ENCODE peak calls at places on chromosomes 13 and 19, in nine cellular contexts. One of them, this sample, is unnamed.

GRCh38 chr13:41606646-41607045 is 149.3 kb downstream of the RGCC start:
- DNase-seq in GM12878: no peak
- DNase-seq in ovary: no peak
- DNase-seq in sigmoid colon: no peak
- DNase-seq in stomach: no peak
- DNase-seq in suprapubic skin: no peak
- DNase-seq in A549: no peak
- DNase-seq in transverse colon: no peak
- DNase-seq in K562: no peak
- DNase-seq in this sample: no peak

GRCh38 chr13:59856281-59856810 is 307.4 kb downstream of the DIAPH3 start:
- DNase-seq in suprapubic skin: no peak
- DNase-seq in A549: no peak
- DNase-seq in K562: no peak
- DNase-seq in GM12878: no peak
- DNase-seq in sigmoid colon: no peak
- DNase-seq in stomach: no peak
- DNase-seq in transverse colon: peak
- DNase-seq in ovary: no peak
- DNase-seq in this sample: no peak

GRCh38 chr19:39190768-39191167 is 6.0 kb upstream of the NCCRP1 start:
- DNase-seq in A549: no peak
- DNase-seq in K562: no peak
- DNase-seq in GM12878: no peak
- DNase-seq in suprapubic skin: no peak
- DNase-seq in ovary: no peak
- DNase-seq in transverse colon: no peak
- DNase-seq in sigmoid colon: no peak
- DNase-seq in stomach: no peak
- DNase-seq in this sample: no peak

GRCh38 chr13:108427355-108427754 is 157.8 kb downstream of the TNFSF13B start:
- DNase-seq in A549: no peak
- DNase-seq in suprapubic skin: no peak
- DNase-seq in stomach: no peak
- DNase-seq in K562: peak
- DNase-seq in transverse colon: no peak
- DNase-seq in ovary: no peak
- DNase-seq in GM12878: no peak
- DNase-seq in sigmoid colon: no peak
- DNase-seq in this sample: no peak

GRCh38 chr19:13093407-13094284 is 9.0 kb downstream of the LYL1 start:
- DNase-seq in K562: peak
- DNase-seq in GM12878: no peak
- DNase-seq in ovary: peak
- DNase-seq in sigmoid colon: peak
- DNase-seq in stomach: peak
- DNase-seq in A549: peak
- DNase-seq in transverse colon: peak
- DNase-seq in suprapubic skin: peak
- DNase-seq in this sample: peak

GRCh38 chr19:3047307-3048189 is 14.7 kb downstream of the TLE5 start:
- DNase-seq in GM12878: no peak
- DNase-seq in transverse colon: peak
- DNase-seq in stomach: peak
- DNase-seq in sigmoid colon: peak
- DNase-seq in K562: peak
- DNase-seq in ovary: peak
- DNase-seq in suprapubic skin: peak
- DNase-seq in A549: peak
- DNase-seq in this sample: peak

GRCh38 chr13:28459911-28460310 is 35.0 kb downstream of the FLT1 start:
- DNase-seq in K562: no peak
- DNase-seq in sigmoid colon: no peak
- DNase-seq in A549: no peak
- DNase-seq in transverse colon: no peak
- DNase-seq in ovary: no peak
- DNase-seq in stomach: no peak
- DNase-seq in GM12878: no peak
- DNase-seq in suprapubic skin: no peak
- DNase-seq in this sample: no peak

GRCh38 chr19:2186071-2186846 is 22.5 kb downstream of the DOT1L start:
- DNase-seq in transverse colon: peak
- DNase-seq in stomach: peak
- DNase-seq in A549: no peak
- DNase-seq in GM12878: no peak
- DNase-seq in suprapubic skin: peak
- DNase-seq in ovary: peak
- DNase-seq in sigmoid colon: peak
- DNase-seq in K562: no peak
- DNase-seq in this sample: peak

GRCh38 chr19:38990949-38991697 is 15.6 kb upstream of the FBXO17 start:
- DNase-seq in A549: no peak
- DNase-seq in stomach: no peak
- DNase-seq in ovary: no peak
- DNase-seq in transverse colon: no peak
- DNase-seq in K562: no peak
- DNase-seq in GM12878: no peak
- DNase-seq in sigmoid colon: no peak
- DNase-seq in suprapubic skin: no peak
- DNase-seq in this sample: no peak

GRCh38 chr19:3171894-3172679 is 6.5 kb upstream of the S1PR4 start:
- DNase-seq in GM12878: no peak
- DNase-seq in suprapubic skin: no peak
- DNase-seq in transverse colon: no peak
- DNase-seq in K562: no peak
- DNase-seq in stomach: no peak
- DNase-seq in A549: no peak
- DNase-seq in sigmoid colon: no peak
- DNase-seq in ovary: no peak
- DNase-seq in this sample: no peak

GRCh38 chr19:45884682-45885555 is 1.0 kb downstream of the IRF2BP1 start:
- DNase-seq in stomach: peak
- DNase-seq in A549: no peak
- DNase-seq in sigmoid colon: no peak
- DNase-seq in GM12878: no peak
- DNase-seq in K562: peak
- DNase-seq in transverse colon: no peak
- DNase-seq in suprapubic skin: no peak
- DNase-seq in ovary: peak
- DNase-seq in this sample: no peak

GRCh38 chr19:45451181-45451849 is 16.5 kb upstream of the FOSB start:
- DNase-seq in sigmoid colon: peak
- DNase-seq in GM12878: no peak
- DNase-seq in A549: no peak
- DNase-seq in stomach: peak
- DNase-seq in suprapubic skin: peak
- DNase-seq in transverse colon: peak
- DNase-seq in K562: no peak
- DNase-seq in ovary: no peak
- DNase-seq in this sample: no peak

GRCh38 chr13:45328661-45329105 is 12.3 kb downstream of the TPT1 start:
- DNase-seq in stomach: no peak
- DNase-seq in K562: no peak
- DNase-seq in transverse colon: no peak
- DNase-seq in sigmoid colon: no peak
- DNase-seq in ovary: no peak
- DNase-seq in GM12878: no peak
- DNase-seq in suprapubic skin: no peak
- DNase-seq in A549: no peak
- DNase-seq in this sample: no peak

GRCh38 chr13:53341144-53341510 is 312.5 kb downstream of the OLFM4 start:
- DNase-seq in suprapubic skin: no peak
- DNase-seq in sigmoid colon: no peak
- DNase-seq in stomach: no peak
- DNase-seq in K562: no peak
- DNase-seq in GM12878: no peak
- DNase-seq in transverse colon: no peak
- DNase-seq in ovary: no peak
- DNase-seq in A549: no peak
- DNase-seq in this sample: no peak

GRCh38 chr13:53336441-53337160 is 308.0 kb downstream of the OLFM4 start:
- DNase-seq in sigmoid colon: no peak
- DNase-seq in stomach: no peak
- DNase-seq in K562: no peak
- DNase-seq in ovary: no peak
- DNase-seq in suprapubic skin: no peak
- DNase-seq in transverse colon: no peak
- DNase-seq in A549: no peak
- DNase-seq in GM12878: no peak
- DNase-seq in this sample: no peak

GRCh38 chr13:53340505-53341143 is 312.0 kb downstream of the OLFM4 start:
- DNase-seq in sigmoid colon: no peak
- DNase-seq in GM12878: no peak
- DNase-seq in ovary: no peak
- DNase-seq in A549: no peak
- DNase-seq in K562: no peak
- DNase-seq in transverse colon: no peak
- DNase-seq in suprapubic skin: no peak
- DNase-seq in stomach: no peak
- DNase-seq in this sample: no peak

GRCh38 chr13:53342623-53343022 is 314.0 kb downstream of the OLFM4 start:
- DNase-seq in stomach: no peak
- DNase-seq in K562: no peak
- DNase-seq in suprapubic skin: no peak
- DNase-seq in sigmoid colon: no peak
- DNase-seq in A549: no peak
- DNase-seq in transverse colon: no peak
- DNase-seq in GM12878: no peak
- DNase-seq in ovary: no peak
- DNase-seq in this sample: no peak

DNA sequence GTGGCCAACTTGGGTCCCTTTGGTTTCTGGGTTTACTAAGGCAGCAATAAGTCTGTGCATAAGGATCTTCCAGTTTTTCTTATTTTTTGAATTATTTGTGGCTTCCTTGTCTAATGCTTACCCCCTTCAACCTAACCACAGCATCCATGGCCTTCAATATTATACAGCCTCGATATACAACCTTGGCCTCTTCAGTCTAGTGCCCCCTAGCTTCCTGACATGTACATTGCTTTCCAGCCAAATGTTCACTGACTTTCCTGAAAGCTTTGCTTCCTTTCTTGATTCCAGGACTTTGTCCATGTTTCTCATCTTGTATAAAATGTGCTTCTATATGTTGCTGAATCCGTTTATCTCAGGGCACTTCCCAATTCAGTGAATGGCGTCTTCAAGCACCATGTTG is 310.1 kb downstream of the OLFM4 start:
- DNase-seq in ovary: no peak
- DNase-seq in GM12878: no peak
- DNase-seq in K562: no peak
- DNase-seq in sigmoid colon: no peak
- DNase-seq in suprapubic skin: no peak
- DNase-seq in stomach: no peak
- DNase-seq in A549: no peak
- DNase-seq in transverse colon: no peak
- DNase-seq in this sample: no peak
- TF ChIP-seq CTCF in ovary: no peak
- TF ChIP-seq CTCF in GM12878: no peak
- TF ChIP-seq CTCF in K562: no peak
- TF ChIP-seq CTCF in sigmoid colon: no peak
- TF ChIP-seq CTCF in suprapubic skin: no peak
- TF ChIP-seq CTCF in stomach: no peak
- TF ChIP-seq CTCF in A549: no peak
- TF ChIP-seq CTCF in transverse colon: no peak
- TF ChIP-seq CTCF in this sample: no peak

DNA sequence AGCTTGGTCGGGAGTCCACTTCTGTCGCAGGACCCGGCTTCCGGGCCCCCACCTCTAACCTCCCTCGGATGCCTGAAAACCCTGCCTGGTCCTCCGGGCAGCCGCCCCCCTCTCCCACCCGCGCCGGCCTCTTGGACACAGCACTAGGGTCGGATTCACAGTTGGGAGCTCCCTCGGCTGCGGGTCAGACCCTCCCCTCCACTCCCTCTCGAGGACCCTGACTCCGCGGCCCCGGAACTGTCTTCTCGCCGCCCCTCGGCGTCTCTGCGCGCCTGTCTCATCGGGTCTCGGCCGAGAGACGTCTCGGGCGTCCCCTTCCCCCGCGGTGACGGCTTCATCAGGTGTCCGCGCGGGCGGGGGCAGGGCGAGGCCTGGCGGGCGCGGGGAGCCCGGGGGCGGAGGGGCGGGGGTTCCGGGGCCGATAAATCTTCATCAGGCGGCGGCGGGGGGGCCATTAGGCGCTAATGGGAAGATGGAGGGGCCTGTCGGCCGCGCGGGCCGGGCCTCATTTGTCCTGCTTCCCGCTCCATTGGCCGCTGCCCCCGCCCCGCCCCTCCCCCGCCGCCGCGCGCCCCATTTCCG is 11.7 kb upstream of the ERFL start:
- DNase-seq in ovary: no peak
- DNase-seq in stomach: peak
- DNase-seq in sigmoid colon: no peak
- DNase-seq in suprapubic skin: no peak
- DNase-seq in GM12878: no peak
- DNase-seq in transverse colon: peak
- DNase-seq in A549: peak
- DNase-seq in K562: peak
- DNase-seq in this sample: no peak
- TF ChIP-seq POLR2A in ovary: no peak
- TF ChIP-seq POLR2A in stomach: no peak
- TF ChIP-seq POLR2A in sigmoid colon: no peak
- TF ChIP-seq POLR2A in suprapubic skin: no peak
- TF ChIP-seq POLR2A in GM12878: peak
- TF ChIP-seq POLR2A in transverse colon: no peak
- TF ChIP-seq POLR2A in A549: no peak
- TF ChIP-seq POLR2A in K562: peak
- TF ChIP-seq POLR2A in this sample: no peak

GRCh38 chr13:23696610-23697009 is 126.4 kb downstream of the TNFRSF19 start:
- DNase-seq in transverse colon: no peak
- DNase-seq in ovary: no peak
- DNase-seq in sigmoid colon: no peak
- DNase-seq in stomach: no peak
- DNase-seq in suprapubic skin: no peak
- DNase-seq in K562: no peak
- DNase-seq in GM12878: no peak
- DNase-seq in A549: no peak
- DNase-seq in this sample: no peak
- TF ChIP-seq EP300 in transverse colon: no peak
- TF ChIP-seq EP300 in ovary: no peak
- TF ChIP-seq EP300 in sigmoid colon: no peak
- TF ChIP-seq EP300 in stomach: no peak
- TF ChIP-seq EP300 in suprapubic skin: no peak
- TF ChIP-seq EP300 in K562: no peak
- TF ChIP-seq EP300 in GM12878: no peak
- TF ChIP-seq EP300 in A549: no peak
- TF ChIP-seq EP300 in this sample: no peak

DNA sequence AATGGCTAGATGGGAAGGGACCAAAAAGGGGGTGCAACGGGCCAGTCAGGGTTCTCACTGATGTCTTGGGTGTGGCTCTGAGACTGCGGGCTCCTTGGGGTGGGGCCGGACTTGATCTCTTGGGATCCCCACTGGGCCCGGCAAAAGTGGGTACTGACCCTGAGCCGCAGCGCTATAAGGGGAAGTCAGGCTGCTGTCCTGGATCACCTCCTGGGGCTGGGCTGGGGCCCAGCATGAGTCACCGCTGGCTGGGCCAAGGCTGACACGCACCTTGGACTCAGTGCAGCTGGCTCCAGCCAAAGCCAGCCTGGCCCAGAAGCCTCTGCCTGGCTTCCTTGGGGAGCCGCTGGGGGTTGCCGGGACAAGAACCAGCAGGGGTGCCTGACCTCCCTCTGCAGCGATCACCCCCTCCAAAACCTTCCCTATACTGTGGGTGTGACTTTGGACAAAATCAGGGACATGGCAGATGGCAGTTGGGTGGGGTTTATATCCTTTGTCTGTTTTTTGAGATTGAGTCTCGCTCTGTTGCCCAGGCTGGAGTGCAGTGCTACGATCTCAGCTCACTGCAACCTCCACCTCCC is 614 bp upstream of the IQCN start:
- DNase-seq in transverse colon: peak
- DNase-seq in sigmoid colon: peak
- DNase-seq in GM12878: no peak
- DNase-seq in A549: peak
- DNase-seq in K562: peak
- DNase-seq in ovary: peak
- DNase-seq in suprapubic skin: peak
- DNase-seq in stomach: peak
- DNase-seq in this sample: peak
- TF ChIP-seq CTCF in transverse colon: peak
- TF ChIP-seq CTCF in sigmoid colon: no peak
- TF ChIP-seq CTCF in GM12878: no peak
- TF ChIP-seq CTCF in A549: no peak
- TF ChIP-seq CTCF in K562: no peak
- TF ChIP-seq CTCF in ovary: peak
- TF ChIP-seq CTCF in suprapubic skin: no peak
- TF ChIP-seq CTCF in stomach: no peak
- TF ChIP-seq CTCF in this sample: peak

This sample was measured in tibial nerve.